ENCODE peak calls at places on chromosomes 5 and 9, in seven cellular contexts. V is lung, O is endothelial cell, M is fibroblast of mammary gland, X is pancreas, D is choroid plexus epithelial cell, L is GM12865. E is an unnamed sample.

GRCh38 chr9:6552738-6553121 is 92.8 kb downstream of the GLDC start:
- DNase-seq in O (no peak), V (no peak), D (peak), X (no peak), L (no peak), M (peak), E (no peak)

GRCh38 chr5:81779125-81779934 is 28.4 kb upstream of the SSBP2 start:
- DNase-seq in L (peak), X (peak), V (peak), D (peak), M (peak), O (no peak), E (peak)

GRCh38 chr5:122673343-122673742 is 101.5 kb upstream of the SNX2 start:
- DNase-seq in M (peak), D (peak), V (no peak), O (no peak), L (no peak), X (no peak), E (peak)

GRCh38 chr5:137516251-137516797 is 17.2 kb upstream of the SPOCK1 start:
- DNase-seq in X (no peak), M (no peak), V (no peak), O (no peak), D (no peak), L (no peak), E (no peak)

GRCh38 chr5:115842952-115843351 is 1.2 kb downstream of the AP3S1 start:
- DNase-seq in M (no peak), X (no peak), L (no peak), O (no peak), D (no peak), V (no peak), E (no peak)

GRCh38 chr5:170254056-170254455 is 21.3 kb downstream of the C5orf58 start:
- DNase-seq in V (no peak), X (no peak), D (no peak), O (no peak), M (peak), L (peak), E (no peak)

GRCh38 chr9:131402738-131403492 is 9.0 kb downstream of the PRRC2B start:
- DNase-seq in V (peak), L (no peak), O (no peak), M (peak), X (peak), D (peak), E (peak)

GRCh38 chr5:466661-467310 is 23.8 kb downstream of the EXOC3 start:
- DNase-seq in M (no peak), V (no peak), O (no peak), D (no peak), X (peak), L (no peak), E (peak)

GRCh38 chr5:173265433-173265832 is 30.4 kb upstream of the NKX2-5 start:
- DNase-seq in L (no peak), O (no peak), M (no peak), D (no peak), V (no peak), X (no peak), E (no peak)

GRCh38 chr5:149632311-149633251 is 51.3 kb downstream of the ARHGEF37 start:
- DNase-seq in M (peak), V (no peak), X (no peak), O (no peak), D (peak), L (peak), E (no peak)

GRCh38 chr5:52876456-52876855 is 88.7 kb downstream of the ITGA1 start:
- DNase-seq in M (no peak), L (no peak), X (no peak), V (no peak), D (peak), O (no peak), E (no peak)

GRCh38 chr5:71681282-71681681 is 37.8 kb upstream of the CARTPT start:
- DNase-seq in V (no peak), L (no peak), O (no peak), M (peak), D (no peak), X (no peak), E (no peak)

GRCh38 chr9:88922091-88922490 is 69.2 kb upstream of the S1PR3 start:
- DNase-seq in D (no peak), X (no peak), O (no peak), L (peak), M (no peak), V (no peak), E (no peak)

GRCh38 chr9:13896047-13896446 is 417.9 kb downstream of the NFIB start:
- DNase-seq in L (no peak), O (no peak), D (no peak), V (no peak), M (no peak), X (no peak), E (no peak)

GRCh38 chr5:61020415-61020814 is 75.4 kb downstream of the NDUFAF2 start:
- DNase-seq in V (no peak), D (peak), M (peak), O (no peak), L (no peak), X (no peak), E (no peak)
- TF ChIP-seq CTCF in V (no peak), D (no peak), M (no peak), O (no peak), L (no peak), X (no peak), E (no peak)

GRCh38 chr9:99259231-99259918 is 37.3 kb downstream of the SEC61B start:
- DNase-seq in X (peak), O (no peak), M (peak), D (peak), V (peak), L (no peak), E (peak)

GRCh38 chr9:99262949-99263418 is 40.9 kb downstream of the SEC61B start:
- DNase-seq in O (no peak), V (no peak), D (no peak), M (no peak), L (peak), X (no peak), E (no peak)

GRCh38 chr9:99266136-99267023 is 44.3 kb downstream of the SEC61B start:
- DNase-seq in L (peak), O (peak), D (peak), M (peak), X (peak), V (peak), E (peak)

GRCh38 chr9:99261923-99262322 is 39.8 kb downstream of the SEC61B start:
- DNase-seq in L (no peak), X (no peak), M (no peak), D (no peak), V (no peak), O (no peak), E (no peak)

DNA sequence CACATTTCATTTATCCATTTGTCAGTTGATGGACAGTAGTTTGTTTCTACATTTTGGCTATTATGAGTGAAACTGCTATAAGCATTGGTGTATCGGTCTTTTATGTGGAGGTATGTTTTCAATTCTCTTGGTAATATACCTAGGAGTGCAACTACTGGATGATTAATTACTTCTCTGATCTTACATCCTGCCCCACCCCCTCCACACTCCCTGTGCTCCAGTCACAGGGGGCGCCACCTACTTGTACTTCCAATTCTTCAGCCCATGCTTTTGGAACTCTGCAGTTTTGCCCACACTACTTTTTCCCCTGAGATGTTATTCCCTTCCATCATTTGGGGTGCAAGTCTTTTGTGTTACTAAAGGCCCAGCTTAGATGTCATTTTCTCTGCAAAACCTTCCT is 42.0 kb downstream of the SEC61B start:
- DNase-seq in O (peak), D (peak), M (peak), V (no peak), L (peak), X (no peak), E (no peak)
- TF ChIP-seq CTCF in O (peak), D (peak), M (peak), V (no peak), L (peak), X (no peak), E (no peak)

DNA sequence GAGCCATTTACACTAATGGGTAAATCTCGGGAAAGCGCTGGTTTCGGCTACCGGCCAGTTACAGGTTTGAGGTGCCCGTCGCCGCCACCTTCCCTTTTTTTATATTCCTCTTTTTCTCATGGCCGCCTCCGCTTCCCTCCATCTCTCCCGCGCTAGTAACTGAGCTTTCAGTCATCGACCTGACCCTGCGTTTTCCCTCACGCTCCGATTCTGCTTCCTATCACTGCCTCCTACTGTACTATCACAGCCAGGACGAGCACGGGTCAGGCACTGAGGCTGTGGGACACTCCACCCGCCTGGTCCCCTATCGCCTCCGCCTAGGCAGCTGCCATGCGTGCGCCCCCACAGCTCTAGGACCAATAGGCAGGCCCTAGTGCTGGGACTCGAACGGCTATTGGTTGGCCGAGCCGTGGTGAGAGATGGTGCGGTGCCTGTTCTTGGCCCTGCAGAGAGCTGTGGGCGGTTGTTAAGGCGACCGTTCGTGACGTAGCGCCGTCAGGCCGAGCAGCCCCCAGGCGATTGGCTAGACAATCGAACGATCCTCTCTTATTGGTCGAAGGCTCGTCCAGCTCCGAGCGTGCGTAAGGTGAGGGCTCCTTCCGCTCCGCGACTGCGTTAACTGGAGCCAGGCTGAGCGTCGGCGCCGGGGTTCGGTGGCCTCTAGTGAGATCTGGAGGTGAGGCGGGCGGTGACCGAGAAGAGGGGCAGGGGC is at the start of gene HMGCR:
- DNase-seq in L (peak), D (peak), M (peak), X (peak), O (peak), V (peak), E (peak)
- TF ChIP-seq CTCF in L (peak), D (no peak), M (peak), X (no peak), O (no peak), V (peak), E (peak)

DNA sequence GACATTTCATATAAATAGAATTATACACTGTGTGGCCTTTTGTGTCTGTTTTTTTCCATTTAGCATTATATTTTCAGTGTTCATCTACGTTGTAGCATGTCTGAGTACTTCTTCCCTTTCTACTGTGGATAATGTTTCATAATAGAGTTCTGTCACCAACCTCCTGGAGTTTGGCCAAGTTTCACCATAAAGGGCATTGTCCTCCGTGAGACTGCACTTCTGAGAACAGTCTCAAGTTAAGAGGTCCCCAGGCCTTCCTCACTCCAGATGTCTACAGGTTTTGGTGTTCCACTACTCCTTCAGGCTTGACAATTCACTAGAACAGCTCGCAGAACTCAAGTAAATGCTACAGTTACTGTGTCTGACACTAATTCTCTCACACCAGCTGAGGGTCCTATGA is 30.9 kb downstream of the SLC35A4 start:
- DNase-seq in X (no peak), L (peak), O (no peak), M (no peak), V (peak), D (no peak), E (no peak)
- TF ChIP-seq CTCF in X (no peak), L (no peak), O (no peak), M (no peak), V (no peak), D (no peak), E (no peak)

DNA sequence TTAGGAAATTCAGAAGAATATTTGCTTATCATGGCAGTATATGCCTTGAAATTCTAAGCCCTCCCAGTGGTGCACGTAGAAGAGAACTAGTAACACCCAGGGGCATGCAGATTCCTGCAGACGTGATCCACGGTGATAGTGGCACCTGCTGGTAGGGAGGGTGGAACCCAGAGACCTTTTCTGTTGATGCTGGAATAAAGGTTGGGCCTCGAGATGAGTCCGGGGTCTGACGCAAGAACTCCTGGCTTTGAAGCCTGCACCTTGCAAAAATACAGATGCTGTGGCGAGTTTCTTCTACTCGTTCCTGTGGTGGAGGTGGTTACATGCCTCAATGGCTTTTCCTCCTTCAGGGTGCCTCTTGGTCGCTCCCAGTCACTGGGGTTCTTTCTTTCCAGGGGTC is 39.5 kb upstream of the PHF2 start:
- DNase-seq in O (no peak), V (no peak), L (no peak), D (no peak), M (no peak), X (no peak), E (no peak)
- TF ChIP-seq CTCF in O (no peak), V (no peak), L (no peak), D (peak), M (no peak), X (no peak), E (no peak)

DNA sequence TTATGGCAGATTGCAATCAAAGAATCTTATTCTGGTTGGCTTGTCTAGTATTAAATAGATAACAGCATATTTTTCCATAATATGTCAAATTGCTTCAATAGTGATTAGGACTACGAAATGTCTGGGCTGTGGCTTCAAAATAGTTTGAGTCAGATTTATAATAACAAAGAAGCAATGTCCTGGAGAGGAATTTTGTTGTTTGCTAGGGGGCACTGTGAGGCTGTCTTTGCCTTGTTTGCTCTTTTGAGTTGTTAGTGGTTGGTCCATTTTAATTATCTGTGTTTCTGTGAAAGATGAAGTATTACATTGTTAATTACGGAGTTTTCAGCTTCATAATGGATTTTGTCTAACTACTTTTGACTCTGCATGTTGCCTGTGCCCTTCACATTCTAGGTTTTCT is 713.6 kb downstream of the TLE4 start:
- DNase-seq in D (peak), L (no peak), V (no peak), X (no peak), M (peak), O (no peak), E (no peak)
- TF ChIP-seq CTCF in D (peak), L (no peak), V (no peak), X (no peak), M (peak), O (no peak), E (no peak)

DNA sequence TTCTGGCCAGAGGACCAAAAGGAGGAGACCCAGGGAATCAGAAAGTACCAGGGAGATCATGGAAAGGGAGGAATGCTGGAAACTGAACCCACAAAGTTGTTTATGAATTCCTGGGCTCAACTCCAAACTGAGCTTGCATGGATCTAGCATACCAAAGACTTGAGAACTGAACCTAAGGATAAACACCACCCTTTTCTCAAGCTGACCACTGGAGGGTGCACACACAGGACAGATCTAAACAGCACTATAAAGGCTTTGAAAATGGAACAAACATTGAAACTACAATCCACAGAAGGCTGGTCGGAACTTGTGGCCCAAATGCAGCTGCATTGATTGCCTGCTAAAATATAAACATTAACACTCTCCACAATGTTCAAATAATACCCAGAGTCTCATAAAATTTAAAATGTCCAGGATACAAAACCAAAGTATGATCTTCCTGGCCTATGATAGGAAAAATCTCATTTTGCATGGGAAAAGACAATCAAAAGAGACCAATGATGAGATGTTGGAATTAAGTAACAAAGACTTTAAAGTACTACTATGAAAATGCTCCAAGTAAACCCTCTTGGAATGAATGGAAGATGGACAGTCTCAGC is 15.6 kb upstream of the IRF1 start:
- DNase-seq in V (peak), O (no peak), X (no peak), D (peak), M (peak), L (peak), E (no peak)
- TF ChIP-seq CTCF in V (peak), O (peak), X (no peak), D (peak), M (peak), L (peak), E (peak)

GRCh38 chr5:18216016-18216415 is 581.8 kb downstream of the TAF11L14 start:
- DNase-seq in X (no peak), O (no peak), L (no peak), D (peak), M (no peak), V (no peak), E (no peak)

GRCh38 chr5:18216729-18217128 is 582.5 kb downstream of the TAF11L14 start:
- DNase-seq in X (no peak), L (no peak), O (no peak), M (no peak), V (no peak), D (no peak), E (no peak)

GRCh38 chr5:18220631-18221030 is 586.4 kb downstream of the TAF11L14 start:
- DNase-seq in X (no peak), V (no peak), O (no peak), L (no peak), D (peak), M (peak), E (no peak)

DNA sequence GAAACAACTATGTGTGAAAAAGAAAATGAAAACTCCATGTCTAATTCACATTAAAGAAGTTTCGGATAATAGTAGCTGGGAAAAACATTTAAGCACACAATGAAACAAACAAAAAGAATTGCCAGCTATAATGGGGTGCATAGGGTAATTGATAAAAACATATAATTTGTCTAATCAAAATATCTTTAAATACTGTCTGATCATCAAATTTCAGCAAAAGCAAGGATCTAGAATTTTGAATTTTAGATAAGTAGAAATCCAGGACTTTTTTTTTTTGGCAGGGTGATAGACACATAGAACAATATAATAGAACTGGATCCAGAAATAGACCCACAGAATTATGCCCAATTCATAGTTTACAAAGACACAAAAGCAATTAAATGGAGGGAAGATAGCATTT is 585.0 kb downstream of the TAF11L14 start:
- DNase-seq in X (no peak), M (no peak), D (no peak), L (no peak), V (no peak), O (no peak), E (no peak)
- TF ChIP-seq CTCF in X (no peak), M (no peak), D (no peak), L (no peak), V (no peak), O (no peak), E (no peak)

GRCh38 chr5:132479812-132480441 is 10.6 kb downstream of the IRF1 start:
- DNase-seq in O (no peak), V (no peak), M (no peak), X (peak), L (peak), D (no peak), E (no peak)
- TF ChIP-seq CTCF in O (no peak), V (no peak), M (no peak), X (no peak), L (no peak), D (peak), E (no peak)

DNA sequence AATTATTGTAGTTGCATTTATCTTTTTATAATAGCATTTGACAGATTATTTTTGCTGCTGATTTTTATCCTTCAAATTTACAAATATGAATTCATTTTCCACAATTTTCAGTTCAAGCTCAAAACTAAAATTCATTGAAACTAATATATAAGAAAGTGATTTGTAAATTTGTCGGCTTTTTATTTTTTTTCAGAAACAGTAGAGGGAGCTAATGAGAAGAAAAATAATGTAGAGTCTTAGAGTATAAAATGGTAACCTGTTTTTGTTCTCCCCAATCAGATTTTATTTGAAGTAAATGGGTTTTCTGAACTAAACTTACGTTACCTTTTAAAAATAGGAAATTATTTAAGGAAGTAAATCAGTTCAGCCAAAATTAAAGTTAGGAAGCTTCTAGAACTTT is 19.2 kb downstream of the PRRC1 start:
- DNase-seq in O (no peak), M (peak), D (peak), X (no peak), V (no peak), L (no peak), E (no peak)
- TF ChIP-seq CTCF in O (peak), M (peak), D (peak), X (no peak), V (no peak), L (peak), E (no peak)